ENCODE peak calls at places on chromosomes 13 and 19, in five cellular contexts. I is AG10803, W is heart left ventricle, H is tibial artery, D is fibroblast of the aortic adventitia. M is an unnamed sample.
A peak's percentile ranks its signal among the peaks of the same experiment; 100 is the strongest.

GRCh38 chr13:30375436-30375835 is 46.9 kb upstream of the UBE2L5 start:
- DNase-seq in I (no peak), D (no peak), H (peak; percentile 29), W (no peak), M (no peak)

GRCh38 chr13:44951184-44951583 is 38.1 kb downstream of the NUFIP1 start:
- DNase-seq in W (no peak), I (peak; percentile 25), H (no peak), D (peak; percentile 43), M (no peak)

GRCh38 chr19:44694184-44694579 is 4.8 kb upstream of the CEACAM16 start:
- DNase-seq in D (no peak), I (no peak), H (no peak), W (no peak), M (no peak)

GRCh38 chr19:2811735-2812413 is 7.8 kb upstream of the ZNF554 start:
- DNase-seq in I (no peak), W (no peak), H (no peak), D (no peak), M (no peak)

GRCh38 chr19:41862445-41862986 is 2.5 kb downstream of the RPS19 start:
- DNase-seq in I (no peak), H (no peak), D (no peak), W (no peak), M (no peak)

GRCh38 chr13:74206061-74206561 is 71.9 kb upstream of the KLF12 start:
- DNase-seq in W (no peak), I (peak; percentile 91), H (no peak), D (peak; percentile 91), M (peak; percentile 61)

GRCh38 chr19:42508892-42509444 is 19.3 kb downstream of the CEACAM1 start:
- DNase-seq in H (no peak), W (no peak), I (no peak), D (no peak), M (no peak)

GRCh38 chr13:73250061-73250460 is 191.3 kb downstream of the KLF5 start:
- DNase-seq in W (no peak), I (no peak), H (no peak), D (no peak), M (no peak)

GRCh38 chr19:12015015-12015752 is 20.3 kb downstream of the ZNF433 start:
- DNase-seq in H (no peak), W (no peak), I (no peak), D (no peak), M (no peak)

GRCh38 chr19:8489591-8490394 is 12.6 kb downstream of the PRAM1 start:
- DNase-seq in H (no peak), W (no peak), I (no peak), D (no peak), M (no peak)

GRCh38 chr13:42378383-42378780 is 106.4 kb downstream of the AKAP11 start:
- DNase-seq in W (no peak), H (no peak), I (no peak), D (no peak), M (no peak)
- H3K4me3 ChIP-seq in W (no peak overlapping the region), H (no peak overlapping the region), I (no peak overlapping the region), D (no peak overlapping the region), M (no peak overlapping the region)

GRCh38 chr13:23888658-23889597 is at the start of gene MIPEP:
- DNase-seq in D (peak; percentile 91), I (peak; percentile 94), W (peak; percentile 95), H (peak; percentile 96), M (peak; percentile 49)

DNA sequence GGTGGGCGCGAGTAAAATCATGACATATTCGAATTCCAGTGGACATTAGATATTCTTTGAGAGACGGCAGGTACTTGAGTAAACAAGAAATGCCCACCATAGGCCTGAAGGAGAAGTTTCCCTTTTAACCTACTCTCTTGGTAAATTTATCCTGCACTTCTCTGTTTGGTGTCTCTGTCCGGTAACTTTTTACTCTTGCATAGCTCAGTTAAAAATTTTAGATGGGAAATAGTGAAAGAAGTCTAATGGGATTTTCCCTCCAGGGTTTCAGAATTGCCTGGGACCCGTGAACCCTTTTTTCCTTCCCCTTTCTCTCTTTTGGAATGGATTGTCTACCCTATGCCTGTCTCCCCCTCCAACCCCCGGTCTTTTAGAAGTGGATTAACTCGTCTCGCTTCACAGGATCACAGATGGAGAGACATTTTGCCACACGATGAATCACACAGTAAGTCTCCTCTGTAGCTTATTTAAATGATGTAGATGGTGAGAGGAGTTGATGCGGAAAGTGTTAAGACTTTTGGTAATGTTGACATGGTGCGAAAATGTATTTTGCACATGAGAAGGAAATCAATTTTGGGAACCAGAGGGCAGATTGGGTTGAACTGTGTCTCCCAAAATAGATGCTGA is 511 bp upstream of the MIPEP start:
- DNase-seq in I (peak; percentile 22), H (no peak), W (no peak), D (peak; percentile 6), M (no peak)
- TF ChIP-seq CTCF in I (no peak), H (no peak), W (no peak), D (no peak), M (no peak)

GRCh38 chr13:46894534-46894906 is 2.3 kb downstream of the HTR2A start:
- DNase-seq in W (no peak), H (no peak), D (no peak), I (peak; percentile 29), M (no peak)
- H3K4me3 ChIP-seq in W (peak overlapping the region; percentile 14), H (peak overlapping the region; percentile 76), D (peak overlapping the region; percentile 79), I (peak overlapping the region; percentile 82), M (peak overlapping the region; percentile 65)

DNA sequence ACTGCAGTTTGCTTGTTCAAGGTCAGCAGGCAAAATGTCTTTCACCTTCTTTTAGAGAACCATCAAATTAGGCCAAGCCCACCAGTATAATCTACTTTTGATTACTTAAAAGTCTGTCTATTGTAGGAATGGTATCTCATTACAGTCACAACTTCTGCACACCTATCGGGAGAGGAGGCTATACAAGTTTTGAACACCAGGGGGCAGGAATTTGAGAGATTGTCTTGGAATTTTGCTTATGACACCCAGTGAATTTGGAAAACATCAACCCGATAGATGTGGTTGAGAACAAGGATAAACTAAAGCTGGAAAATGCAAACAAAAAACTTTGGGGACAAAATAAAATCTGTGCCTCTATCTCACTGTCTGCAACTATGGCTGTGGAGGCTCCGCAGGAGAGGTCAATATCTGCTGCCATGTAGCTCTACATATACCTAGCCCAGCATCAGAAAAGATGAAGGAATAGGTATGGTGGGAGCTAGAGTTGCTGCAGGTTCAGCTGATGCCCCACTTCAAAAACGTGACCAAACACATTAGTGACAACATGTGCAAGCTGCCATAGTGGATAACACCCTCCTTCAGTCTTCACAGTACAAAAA is 1299.2 kb upstream of the SPRY2 start:
- DNase-seq in W (no peak), I (no peak), H (no peak), D (no peak), M (no peak)
- TF ChIP-seq CTCF in W (no peak), I (no peak), H (no peak), D (no peak), M (peak; percentile 82)

GRCh38 chr19:57572415-57572947 is 6.2 kb downstream of the ZNF416 start:
- DNase-seq in W (no peak), D (no peak), I (no peak), H (no peak), M (no peak)
- H3K4me3 ChIP-seq in W (no peak overlapping the region), D (no peak overlapping the region), I (no peak overlapping the region), H (no peak overlapping the region), M (no peak overlapping the region)

GRCh38 chr19:52692431-52693008 is 42.3 kb downstream of the ZNF611 start:
- DNase-seq in I (no peak), D (no peak), H (no peak), W (no peak), M (no peak)

GRCh38 chr19:52691737-52692136 is 43.1 kb downstream of the ZNF611 start:
- DNase-seq in H (no peak), I (no peak), D (no peak), W (no peak), M (no peak)

GRCh38 chr19:52700673-52701072 is 34.2 kb downstream of the ZNF611 start:
- DNase-seq in H (no peak), I (no peak), W (no peak), D (no peak), M (no peak)

GRCh38 chr19:52694921-52695320 is 39.9 kb downstream of the ZNF611 start:
- DNase-seq in I (no peak), H (no peak), D (no peak), W (no peak), M (peak; percentile 66)

DNA sequence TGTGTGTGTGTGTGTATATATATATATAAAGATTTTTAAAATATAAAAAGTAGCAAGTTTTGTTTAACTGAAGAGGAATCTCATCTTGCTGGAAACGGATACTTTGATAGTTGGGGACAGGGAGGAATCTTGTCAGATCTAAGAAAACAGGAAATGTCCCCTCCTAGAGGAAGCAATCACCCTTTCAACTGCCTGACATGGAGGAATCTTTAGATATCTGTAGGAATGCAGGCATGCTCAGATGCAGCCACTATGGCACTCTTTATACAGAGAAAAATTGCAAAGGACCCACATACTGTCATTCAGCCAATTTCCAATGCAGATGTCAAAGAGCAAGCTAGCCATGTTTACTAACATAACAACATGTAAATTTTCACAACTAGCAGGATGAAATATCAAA is 38.8 kb downstream of the ZNF611 start:
- DNase-seq in D (no peak), I (no peak), W (no peak), H (no peak), M (no peak)
- TF ChIP-seq CTCF in D (no peak), I (no peak), W (no peak), H (no peak), M (no peak)

M was measured in epithelial cell of proximal tubule.